ENCODE peak calls at places on chromosomes 4 and X, in eight cellular contexts. C is left cardiac atrium; S is GM13977; H is COR-L47; O is mucosa of gallbladder; D is SHP77; B is stimulated activated CD8-positive, alpha-beta memory T cell treated with anti-CD3 and anti-CD28 coated beads, Interleukin-2, amount 100 ng/mL, for 48 hours; L is progenitor cell of endocrine pancreas. V is an unnamed sample.

GRCh38 chrX:45668686-45669443 is 468.2 kb upstream of the DIPK2B start:
- DNase-seq in C (no peak), S (no peak), H (no peak), O (no peak), D (no peak), B (no peak), L (no peak), V (no peak)

GRCh38 chr4:23890369-23891063 is 669 bp upstream of the PPARGC1A start:
- DNase-seq in C (no peak), S (no peak), H (no peak), O (no peak), D (no peak), B (no peak), L (no peak), V (no peak)

GRCh38 chr4:88792821-88793220 is 95.2 kb upstream of the NAP1L5 start:
- DNase-seq in C (no peak), S (no peak), H (no peak), O (no peak), D (no peak), B (no peak), L (no peak), V (no peak)

GRCh38 chr4:153083447-153083921 is 120.8 kb upstream of the TRIM2 start:
- DNase-seq in C (peak), S (peak), H (peak), O (peak), D (peak), B (peak), L (no peak), V (peak)

GRCh38 chr4:70190579-70190978 is 4.9 kb upstream of the ODAM start:
- DNase-seq in C (no peak), S (no peak), H (no peak), O (no peak), D (no peak), B (no peak), L (no peak), V (no peak)

GRCh38 chr4:1567808-1568581 is 116.1 kb downstream of the FAM53A start:
- DNase-seq in C (peak), S (peak), H (no peak), O (no peak), D (no peak), B (no peak), L (no peak), V (no peak)

GRCh38 chrX:150907474-150907873 is 9.0 kb upstream of the CD99L2 start:
- DNase-seq in C (peak), S (no peak), H (peak), O (no peak), D (peak), B (no peak), L (no peak), V (no peak)

GRCh38 chr4:8156617-8157016 is 2.0 kb downstream of the ABLIM2 start:
- DNase-seq in C (peak), S (no peak), H (peak), O (no peak), D (no peak), B (no peak), L (no peak), V (no peak)

GRCh38 chrX:140762061-140762460 is 52.5 kb downstream of the LINC00632 start:
- DNase-seq in C (peak), S (peak), H (no peak), O (peak), D (peak), B (no peak), L (peak), V (no peak)

GRCh38 chr4:160877087-160877790 is 1286.6 kb downstream of the FSTL5 start:
- DNase-seq in C (no peak), S (no peak), H (no peak), O (no peak), D (no peak), B (no peak), L (no peak), V (no peak)

GRCh38 chr4:155353923-155354540 is 22.7 kb downstream of the MAP9 start:
- DNase-seq in C (peak), S (no peak), H (peak), O (peak), D (peak), B (peak), L (peak), V (peak)

GRCh38 chrX:49282647-49283011 is 13.0 kb downstream of the PPP1R3F start:
- DNase-seq in C (no peak), S (no peak), H (no peak), O (no peak), D (peak), B (no peak), L (no peak), V (no peak)

GRCh38 chr4:168398589-168398988 is 80.0 kb upstream of the DDX60 start:
- DNase-seq in C (no peak), S (no peak), H (no peak), O (no peak), D (no peak), B (no peak), L (no peak), V (no peak)

GRCh38 chr4:54659213-54660144 is 1.7 kb downstream of the KIT start:
- DNase-seq in C (peak), S (peak), H (peak), O (no peak), D (no peak), B (no peak), L (no peak), V (no peak)

V was measured in stimulated activated CD4-positive, alpha-beta T cell treated with anti-CD3 and anti-CD28 coated beads, Interleukin-2, amount 100 ng/mL, for 48 hours.